ENCODE peak calls at places on chromosomes 11 and 22, in four cellular contexts. P is naive thymus-derived CD4-positive, alpha-beta T cell; T is CD8-positive, alpha-beta T cell; N is pancreas. X is an unnamed sample.

GRCh38 chr22:30882181-30882771 is 86.3 kb downstream of the MORC2 start:
- DNase-seq in P (no peak), T (no peak), N (no peak), X (no peak)

GRCh38 chr11:86369668-86370067 is 5.0 kb upstream of the CCDC81 start:
- DNase-seq in P (no peak), T (no peak), N (no peak), X (no peak)

GRCh38 chr11:78085972-78086371 is 6.3 kb upstream of the NDUFC2 start:
- DNase-seq in P (no peak), T (no peak), N (no peak), X (no peak)

GRCh38 chr11:7688238-7688826 is 15.0 kb upstream of the CYB5R2 start:
- DNase-seq in P (no peak), T (no peak), N (no peak), X (no peak)

GRCh38 chr11:122108192-122108799 is 7.7 kb downstream of the BLID start:
- DNase-seq in P (no peak), T (no peak), N (no peak), X (no peak)

GRCh38 chr22:19805821-19806212 is 45.2 kb downstream of the TBX1 start:
- DNase-seq in P (no peak), T (no peak), N (no peak), X (no peak)

GRCh38 chr11:42631223-42631843 is 680.5 kb upstream of the API5 start:
- DNase-seq in P (no peak), T (no peak), N (no peak), X (no peak)

GRCh38 chr11:125376117-125376516 is 119.9 kb downstream of the FEZ1 start:
- DNase-seq in P (no peak), T (no peak), N (peak; percentile 22), X (peak; percentile 81)

GRCh38 chr22:27397036-27397947 is 404.3 kb downstream of the MN1 start:
- DNase-seq in P (no peak), T (no peak), N (no peak), X (no peak)

GRCh38 chr11:115539844-115540243 is 35.6 kb upstream of the CADM1 start:
- DNase-seq in P (no peak), T (no peak), N (no peak), X (no peak)

GRCh38 chr11:61747389-61748285 is 4.8 kb upstream of the MYRF start:
- DNase-seq in P (no peak), T (peak; percentile 22), N (peak; percentile 75), X (peak; percentile 84)

GRCh38 chr11:115503886-115504278 is 333 bp downstream of the CADM1 start:
- DNase-seq in P (no peak), T (no peak), N (no peak), X (no peak)

GRCh38 chr22:38873469-38874411 is 1.7 kb upstream of the CBX6 start:
- DNase-seq in P (peak; percentile 43), T (peak; percentile 41), N (no peak), X (no peak)

GRCh38 chr11:35112056-35112845 is 26.7 kb upstream of the CD44 start:
- DNase-seq in P (no peak), T (no peak), N (no peak), X (no peak)

GRCh38 chr11:63610604-63611394 is 3.4 kb downstream of the PLAAT3 start:
- DNase-seq in P (no peak), T (no peak), N (no peak), X (no peak)

GRCh38 chr11:122717264-122717867 is 61.8 kb downstream of the UBASH3B start:
- DNase-seq in P (no peak), T (peak; percentile 31), N (no peak), X (no peak)

GRCh38 chr11:31819533-31820437 is 8.7 kb upstream of the PAX6 start:
- DNase-seq in P (no peak), T (no peak), N (no peak), X (no peak)

GRCh38 chr11:73167555-73167954 is 25.4 kb upstream of the FCHSD2 start:
- DNase-seq in P (no peak), T (no peak), N (no peak), X (no peak)

GRCh38 chr11:68997124-68997994 is 15.7 kb downstream of the MRGPRF start:
- DNase-seq in P (no peak), T (no peak), N (peak; percentile 7), X (peak; percentile 46)

GRCh38 chr11:70550456-70551195 is 152.3 kb downstream of the CTTN start:
- DNase-seq in P (no peak), T (no peak), N (no peak), X (no peak)

GRCh38 chr11:116640641-116641402 is 132.0 kb downstream of the BUD13 start:
- DNase-seq in P (no peak), T (no peak), N (no peak), X (no peak)

GRCh38 chr11:105466582-105467228 is 143.2 kb upstream of the GRIA4 start:
- DNase-seq in P (no peak), T (no peak), N (no peak), X (no peak)

GRCh38 chr11:78570031-78570430 is 4.6 kb downstream of the NARS2 start:
- DNase-seq in P (no peak), T (no peak), N (no peak), X (no peak)

GRCh38 chr11:16840951-16841350 is 102.5 kb downstream of the C11orf58 start:
- DNase-seq in P (no peak), T (no peak), N (no peak), X (no peak)

GRCh38 chr22:21587803-21588611 is 20.5 kb downstream of the UBE2L3 start:
- DNase-seq in P (no peak), T (no peak), N (no peak), X (no peak)

GRCh38 chr11:129215506-129216245 is 23.6 kb upstream of the ARHGAP32 start:
- DNase-seq in P (no peak), T (no peak), N (no peak), X (no peak)

GRCh38 chr22:36252754-36253522 is at the start of gene APOL1:
- DNase-seq in P (peak; percentile 67), T (peak; percentile 13), N (no peak), X (no peak)

GRCh38 chr11:95254139-95254704 is 23.2 kb upstream of the SESN3 start:
- DNase-seq in P (peak; percentile 90), T (peak; percentile 65), N (peak; percentile 76), X (peak; percentile 73)

GRCh38 chr11:95256204-95256819 is 25.3 kb upstream of the SESN3 start:
- DNase-seq in P (no peak), T (no peak), N (no peak), X (no peak)

GRCh38 chr11:95257596-95257995 is 26.6 kb upstream of the SESN3 start:
- DNase-seq in P (no peak), T (no peak), N (no peak), X (no peak)

GRCh38 chr11:95255523-95256165 is 24.6 kb upstream of the SESN3 start:
- DNase-seq in P (no peak), T (no peak), N (no peak), X (no peak)
- H3K4me1 ChIP-seq in P (peaks cover 13% of the 10 kb centered on the region), T (peaks cover 32% of the 10 kb centered on the region), N (no peaks in the 10 kb centered on the region), X (peaks cover 5% of the 10 kb centered on the region)

DNA sequence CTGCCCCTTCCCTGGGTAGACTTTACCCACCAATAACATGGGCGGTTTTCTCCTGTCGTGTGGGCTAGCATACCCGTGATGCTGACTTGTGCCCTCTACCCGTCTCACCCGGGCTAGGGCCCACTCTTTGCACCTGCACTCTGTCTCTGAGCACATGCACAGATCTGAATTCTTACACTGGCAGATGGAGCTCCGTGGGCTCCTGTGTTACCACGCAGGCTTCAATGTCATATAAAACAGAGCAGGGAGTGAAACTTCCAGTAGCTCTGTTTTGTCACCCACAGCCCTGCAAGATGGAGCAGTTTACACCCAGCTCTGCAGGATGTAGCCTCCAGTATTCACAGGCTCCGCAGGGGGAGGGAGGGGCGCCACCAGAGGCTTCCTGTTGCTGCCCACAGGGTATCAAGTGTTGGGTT is 1.7 kb downstream of the DGKZ start:
- DNase-seq in P (peak; percentile 49), T (peak; percentile 56), N (no peak), X (no peak)
- H3K4me1 ChIP-seq in P (peaks cover 65% of the 10 kb centered on the region), T (peaks cover 75% of the 10 kb centered on the region), N (peaks cover 42% of the 10 kb centered on the region), X (peaks cover 33% of the 10 kb centered on the region)

GRCh38 chr11:8715501-8715900 is 32.9 kb downstream of the RPL27A start:
- DNase-seq in P (no peak), T (no peak), N (no peak), X (peak; percentile 82)

GRCh38 chr11:8711895-8712442 is 29.4 kb downstream of the RPL27A start:
- DNase-seq in P (no peak), T (no peak), N (no peak), X (no peak)

GRCh38 chr11:8713760-8714159 is 31.2 kb downstream of the RPL27A start:
- DNase-seq in P (no peak), T (no peak), N (no peak), X (no peak)

GRCh38 chr11:8712506-8712905 is 29.9 kb downstream of the RPL27A start:
- DNase-seq in P (no peak), T (no peak), N (no peak), X (no peak)

GRCh38 chr11:8714622-8715225 is 32.1 kb downstream of the RPL27A start:
- DNase-seq in P (no peak), T (no peak), N (no peak), X (no peak)
- H3K4me1 ChIP-seq in P (no peaks in the 10 kb centered on the region), T (no peaks in the 10 kb centered on the region), N (peaks cover 28% of the 10 kb centered on the region), X (peaks cover 46% of the 10 kb centered on the region)

GRCh38 chr22:45757068-45757467 is 85.4 kb downstream of the ATXN10 start:
- DNase-seq in P (no peak), T (no peak), N (no peak), X (no peak)

GRCh38 chr22:45757936-45758335 is 86.3 kb downstream of the ATXN10 start:
- DNase-seq in P (no peak), T (no peak), N (no peak), X (no peak)

GRCh38 chr22:45756558-45756957 is 84.9 kb downstream of the ATXN10 start:
- DNase-seq in P (no peak), T (no peak), N (no peak), X (no peak)

GRCh38 chr22:45758603-45759002 is 87.0 kb downstream of the ATXN10 start:
- DNase-seq in P (no peak), T (no peak), N (no peak), X (no peak)

DNA sequence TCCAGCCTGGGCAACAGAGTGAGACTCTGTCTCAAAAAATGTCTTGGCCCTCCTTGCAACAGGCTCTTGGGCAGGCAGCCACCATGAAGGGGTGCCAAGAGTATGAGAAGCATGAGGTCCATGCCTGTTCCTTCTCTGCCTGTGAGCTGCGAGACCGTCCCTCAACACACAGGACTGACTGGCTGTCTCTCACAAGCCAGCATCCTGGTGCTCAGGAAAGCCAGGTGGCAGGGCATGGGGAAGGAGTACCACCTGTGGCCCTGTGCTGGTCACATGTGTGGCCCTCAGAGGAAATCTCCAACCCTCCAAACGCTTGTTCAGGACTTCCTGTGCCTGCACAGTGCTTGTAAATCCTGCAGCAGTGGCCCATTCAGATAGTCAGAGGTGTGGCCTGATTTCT is 83.2 kb downstream of the ATXN10 start:
- DNase-seq in P (no peak), T (no peak), N (no peak), X (peak; percentile 30)
- H3K4me1 ChIP-seq in P (no peaks in the 10 kb centered on the region), T (no peaks in the 10 kb centered on the region), N (no peaks in the 10 kb centered on the region), X (peaks cover 4% of the 10 kb centered on the region)

GRCh38 chr11:118206612-118207031 is 18.2 kb downstream of the JAML start:
- DNase-seq in P (no peak), T (no peak), N (no peak), X (no peak)

GRCh38 chr11:118207079-118207478 is 17.7 kb downstream of the JAML start:
- DNase-seq in P (no peak), T (no peak), N (no peak), X (no peak)

GRCh38 chr11:118211006-118211405 is 13.8 kb downstream of the JAML start:
- DNase-seq in P (no peak), T (no peak), N (no peak), X (no peak)

GRCh38 chr11:118210323-118210722 is 14.5 kb downstream of the JAML start:
- DNase-seq in P (no peak), T (no peak), N (no peak), X (no peak)

GRCh38 chr11:118209037-118209436 is 15.8 kb downstream of the JAML start:
- DNase-seq in P (no peak), T (no peak), N (no peak), X (no peak)
- H3K4me1 ChIP-seq in P (peaks cover 20% of the 10 kb centered on the region), T (peaks cover 55% of the 10 kb centered on the region), N (no peaks in the 10 kb centered on the region), X (no peaks in the 10 kb centered on the region)

X was measured in psoas muscle.